ENCODE peak calls at places on chromosome 3, in four cellular contexts. M is H1, E is sigmoid colon, Y is heart left ventricle. C is an unnamed sample.

GRCh38 chr3:130997291-130997690 is 29.3 kb downstream of the ASTE1 start:
- DNase-seq in M (no peak), E (no peak), Y (no peak), C (no peak)

GRCh38 chr3:15646924-15647511 is 45.5 kb downstream of the BTD start:
- DNase-seq in M (no peak), E (peak), Y (peak), C (peak)

GRCh38 chr3:129379582-129380358 is 48.7 kb downstream of the EFCAB12 start:
- DNase-seq in M (no peak), E (no peak), Y (no peak), C (no peak)

GRCh38 chr3:67033091-67033490 is 35.0 kb downstream of the KBTBD8 start:
- DNase-seq in M (no peak), E (no peak), Y (no peak), C (no peak)

GRCh38 chr3:130480736-130481135 is 36.2 kb upstream of the COL6A6 start:
- DNase-seq in M (no peak), E (no peak), Y (peak), C (peak)

GRCh38 chr3:28449398-28449797 is 100.8 kb upstream of the AZI2 start:
- DNase-seq in M (no peak), E (no peak), Y (no peak), C (no peak)

GRCh38 chr3:131998027-131998426 is 36.8 kb downstream of the CPNE4 start:
- DNase-seq in M (no peak), E (no peak), Y (no peak), C (no peak)

GRCh38 chr3:153399636-153400035 is 237.6 kb downstream of the RAP2B start:
- DNase-seq in M (no peak), E (no peak), Y (no peak), C (no peak)

GRCh38 chr3:72739521-72740466 is 108.5 kb downstream of the SHQ1 start:
- DNase-seq in M (no peak), E (no peak), Y (no peak), C (peak)

GRCh38 chr3:188421151-188421821 is 267.3 kb downstream of the LPP start:
- DNase-seq in M (no peak), E (no peak), Y (no peak), C (no peak)

GRCh38 chr3:30614943-30615342 is 8.5 kb downstream of the TGFBR2 start:
- DNase-seq in M (no peak), E (no peak), Y (no peak), C (no peak)

GRCh38 chr3:195752538-195753331 is 32.0 kb downstream of the MUC20 start:
- DNase-seq in M (no peak), E (no peak), Y (no peak), C (peak)

GRCh38 chr3:115646027-115646690 is 22.8 kb downstream of the GAP43 start:
- DNase-seq in M (no peak), E (no peak), Y (no peak), C (peak)

GRCh38 chr3:184811663-184811998 is 335 bp upstream of the VPS8 start:
- DNase-seq in M (no peak), E (no peak), Y (no peak), C (no peak)

GRCh38 chr3:16715281-16715680 is 110.1 kb upstream of the DAZL start:
- DNase-seq in M (no peak), E (no peak), Y (no peak), C (no peak)

GRCh38 chr3:169764164-169764452 is 752 bp downstream of the TERC start:
- DNase-seq in M (no peak), E (no peak), Y (peak), C (peak)

GRCh38 chr3:16818194-16818593 is 66.6 kb upstream of the PLCL2 start:
- DNase-seq in M (no peak), E (no peak), Y (no peak), C (no peak)

GRCh38 chr3:40494698-40495097 is 11.1 kb upstream of the ZNF620 start:
- DNase-seq in M (no peak), E (no peak), Y (no peak), C (no peak)

GRCh38 chr3:122364508-122364907 is 18.5 kb downstream of the MIX23 start:
- DNase-seq in M (no peak), E (no peak), Y (no peak), C (no peak)

GRCh38 chr3:31412832-31413231 is 119.9 kb upstream of the STT3B start:
- DNase-seq in M (no peak), E (no peak), Y (no peak), C (no peak)

GRCh38 chr3:5122741-5123706 is 932 bp downstream of the ARL8B start:
- DNase-seq in M (peak), E (peak), Y (peak), C (peak)

GRCh38 chr3:98360681-98361080 is 7.0 kb downstream of the OR5K4 start:
- DNase-seq in M (no peak), E (no peak), Y (no peak), C (no peak)

GRCh38 chr3:196141866-196142673 is 60.2 kb upstream of the TFRC start:
- DNase-seq in M (no peak), E (no peak), Y (no peak), C (no peak)

GRCh38 chr3:182618085-182618732 is 175.1 kb upstream of the ATP11B start:
- DNase-seq in M (no peak), E (no peak), Y (no peak), C (no peak)

GRCh38 chr3:57029924-57030323 is 30.5 kb upstream of the SPATA12 start:
- DNase-seq in M (no peak), E (no peak), Y (no peak), C (peak)

GRCh38 chr3:51935886-51936755 is 5.6 kb downstream of the RRP9 start:
- DNase-seq in M (no peak), E (peak), Y (peak), C (no peak)

GRCh38 chr3:194395201-194395600 is 3.9 kb downstream of the GP5 start:
- DNase-seq in M (peak), E (no peak), Y (no peak), C (no peak)

GRCh38 chr3:151085227-151085888 is at the start of gene MED12L:
- DNase-seq in M (peak), E (peak), Y (peak), C (peak)

GRCh38 chr3:150414989-150415388 is 6.9 kb downstream of the TSC22D2 start:
- DNase-seq in M (no peak), E (no peak), Y (no peak), C (no peak)

GRCh38 chr3:141525813-141526212 is 39.0 kb downstream of the RASA2 start:
- DNase-seq in M (no peak), E (no peak), Y (no peak), C (no peak)

GRCh38 chr3:96478496-96478895 is 335.9 kb upstream of the EPHA6 start:
- DNase-seq in M (no peak), E (no peak), Y (no peak), C (no peak)
- TF ChIP-seq POLR2A in M (no peak), E (no peak), Y (no peak), C (no peak)

GRCh38 chr3:50675179-50676030 is 678 bp downstream of the DOCK3 start:
- DNase-seq in M (peak), E (peak), Y (peak), C (peak)
- H3K4me3 ChIP-seq in M (peak), E (peak), Y (peak), C (no peak)

DNA sequence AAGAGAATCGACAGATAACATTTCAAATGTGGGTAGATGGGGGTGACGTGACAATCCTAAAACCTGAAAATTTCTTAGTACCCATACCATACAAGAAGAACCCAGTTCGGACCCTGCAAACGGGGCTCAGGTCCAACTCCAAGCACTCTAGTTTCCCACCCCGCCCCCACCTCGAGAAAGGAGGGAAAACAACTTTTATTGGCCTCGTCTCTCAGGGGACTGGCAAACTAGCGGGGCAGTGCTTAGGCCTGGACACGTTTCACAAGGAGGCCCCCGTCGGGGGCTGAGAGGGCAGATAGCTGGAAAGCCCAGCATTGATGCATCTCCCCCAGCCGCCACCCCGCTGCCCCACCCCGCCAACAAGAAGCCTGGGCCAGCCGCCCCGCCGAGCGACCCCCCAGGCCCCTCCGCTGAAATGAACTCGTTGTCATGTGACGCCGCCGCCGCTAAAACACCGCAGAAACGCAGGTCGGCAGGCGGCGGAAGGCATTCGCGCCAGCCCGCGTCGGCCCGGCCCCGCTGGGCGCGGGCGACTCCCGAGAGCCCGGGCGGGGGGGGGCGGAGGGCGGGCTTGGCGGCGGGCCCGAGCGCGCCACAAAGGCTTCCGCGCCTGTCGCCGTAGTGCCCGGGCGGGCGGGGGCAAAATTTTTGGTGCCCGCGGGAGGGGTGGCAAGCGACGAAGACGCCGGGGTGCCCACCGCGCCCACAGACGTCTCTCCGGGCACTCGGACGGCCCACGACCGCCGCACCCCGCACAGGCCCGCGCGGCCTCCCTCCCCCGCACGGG is 726 bp downstream of the STAG1 start:
- DNase-seq in M (peak), E (peak), Y (peak), C (peak)
- TF ChIP-seq POLR2A in M (peak), E (no peak), Y (no peak), C (peak)

DNA sequence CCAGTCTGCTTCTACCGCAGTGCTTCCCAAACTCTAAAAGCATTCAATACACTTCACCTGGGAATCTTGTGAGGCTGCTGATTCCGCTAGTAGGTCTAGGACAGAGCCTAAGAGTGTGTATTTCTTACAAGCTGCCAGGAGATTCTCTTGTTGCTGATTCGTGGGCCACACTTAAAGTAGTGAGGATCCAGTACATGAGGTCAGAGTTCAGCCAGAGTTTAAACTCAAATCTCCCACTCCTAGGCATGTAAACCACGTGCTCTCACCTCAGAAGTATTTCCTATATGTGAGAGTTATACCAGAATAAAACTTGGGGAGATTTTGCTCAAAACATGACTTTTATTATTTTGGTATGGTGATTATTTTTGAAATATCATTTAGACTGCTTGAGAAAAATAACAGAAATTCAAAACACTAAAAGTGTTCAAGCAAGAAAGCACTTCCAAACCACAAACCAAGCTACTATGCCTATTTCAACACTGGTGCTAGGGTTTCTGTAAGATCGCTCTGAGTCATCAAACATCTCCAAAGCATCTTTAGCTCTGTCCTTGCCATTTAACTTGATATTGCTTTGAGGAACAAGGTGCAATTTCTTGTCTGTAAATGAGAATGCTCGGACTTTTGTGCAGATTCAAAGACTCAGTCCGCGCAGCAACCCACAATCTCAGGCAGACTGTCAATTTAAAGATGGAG is 59.7 kb downstream of the AGTR1 start:
- DNase-seq in M (no peak), E (no peak), Y (no peak), C (no peak)
- H3K4me3 ChIP-seq in M (no peak), E (no peak), Y (no peak), C (no peak)

C was measured in adrenal gland.